ENCODE peak calls at places on chromosomes 5 and 9, in seven cellular contexts. T, I, E, N, M, U and G are unnamed samples.

GRCh38 chr9:37787059-37787458 is 2.2 kb upstream of the EXOSC3 start:
- DNase-seq in T (no peak), I (peak), E (no peak), N (no peak), M (no peak), U (no peak), G (no peak)

GRCh38 chr5:176629853-176630680 is at the start of the genes EIF4E1B and SNCB:
- DNase-seq in T (no peak), I (peak), E (peak), N (peak), M (no peak), U (peak), G (peak)

GRCh38 chr5:81606150-81606549 is 144.7 kb downstream of the SSBP2 start:
- DNase-seq in T (no peak), I (no peak), E (no peak), N (no peak), M (no peak), U (no peak), G (no peak)

GRCh38 chr9:128372188-128372641 is 1.0 kb downstream of the URM1 start:
- DNase-seq in T (no peak), I (no peak), E (no peak), N (no peak), M (no peak), U (peak), G (no peak)

GRCh38 chr5:90940227-90940995 is 381.8 kb downstream of the ADGRV1 start:
- DNase-seq in T (no peak), I (peak), E (no peak), N (peak), M (peak), U (peak), G (no peak)

GRCh38 chr9:134190232-134191121 is 26.1 kb upstream of the RNU6ATAC start:
- DNase-seq in T (no peak), I (no peak), E (no peak), N (no peak), M (no peak), U (peak), G (no peak)

GRCh38 chr5:164235176-164235914 is 729.9 kb downstream of the MAT2B start:
- DNase-seq in T (peak), I (no peak), E (no peak), N (no peak), M (peak), U (no peak), G (no peak)

GRCh38 chr5:151696470-151697061 is 9.9 kb upstream of the SPARC start:
- DNase-seq in T (peak), I (no peak), E (no peak), N (no peak), M (peak), U (peak), G (no peak)

GRCh38 chr5:34657550-34657921 is 1.4 kb downstream of the RAI14 start:
- DNase-seq in T (no peak), I (no peak), E (peak), N (no peak), M (peak), U (no peak), G (peak)

GRCh38 chr5:12772276-12772675 is 868.0 kb upstream of the CTNND2 start:
- DNase-seq in T (no peak), I (no peak), E (no peak), N (no peak), M (no peak), U (no peak), G (no peak)

GRCh38 chr9:133347515-133347984 is 381 bp downstream of the MED22 start:
- DNase-seq in T (no peak), I (peak), E (peak), N (peak), M (no peak), U (peak), G (no peak)

GRCh38 chr5:55324815-55325418 is 17.1 kb downstream of the MTREX start:
- DNase-seq in T (peak), I (no peak), E (no peak), N (no peak), M (peak), U (no peak), G (no peak)

GRCh38 chr5:95283761-95284511 is 958 bp downstream of the MCTP1 start:
- DNase-seq in T (no peak), I (peak), E (peak), N (no peak), M (peak), U (peak), G (no peak)

GRCh38 chr9:106961623-106962022 is 98.7 kb downstream of the ZNF462 start:
- DNase-seq in T (no peak), I (no peak), E (no peak), N (no peak), M (no peak), U (no peak), G (no peak)

GRCh38 chr5:5546408-5546807 is 123.9 kb downstream of the ICE1 start:
- DNase-seq in T (no peak), I (no peak), E (no peak), N (no peak), M (no peak), U (no peak), G (no peak)

GRCh38 chr5:136087961-136088871 is 44.4 kb upstream of the SMAD5 start:
- DNase-seq in T (no peak), I (no peak), E (peak), N (no peak), M (peak), U (no peak), G (no peak)

GRCh38 chr9:13113201-13113600 is 166.3 kb downstream of the MPDZ start:
- DNase-seq in T (peak), I (no peak), E (no peak), N (no peak), M (peak), U (no peak), G (no peak)

GRCh38 chr5:169344629-169345028 is 43.7 kb upstream of the SLIT3 start:
- DNase-seq in T (no peak), I (no peak), E (no peak), N (no peak), M (peak), U (no peak), G (no peak)

GRCh38 chr5:107135391-107135790 is 535.3 kb downstream of the EFNA5 start:
- DNase-seq in T (peak), I (no peak), E (peak), N (no peak), M (peak), U (no peak), G (no peak)

GRCh38 chr5:111758284-111758628 is 1.3 kb upstream of the NREP start:
- DNase-seq in T (no peak), I (no peak), E (no peak), N (no peak), M (no peak), U (no peak), G (no peak)

GRCh38 chr5:155193018-155193417 is 179.5 kb downstream of the KIF4B start:
- DNase-seq in T (no peak), I (no peak), E (no peak), N (no peak), M (no peak), U (no peak), G (no peak)
- TF ChIP-seq CTCF in T (no peak), I (no peak), E (no peak), N (no peak), M (no peak), U (no peak), G (no peak)

DNA sequence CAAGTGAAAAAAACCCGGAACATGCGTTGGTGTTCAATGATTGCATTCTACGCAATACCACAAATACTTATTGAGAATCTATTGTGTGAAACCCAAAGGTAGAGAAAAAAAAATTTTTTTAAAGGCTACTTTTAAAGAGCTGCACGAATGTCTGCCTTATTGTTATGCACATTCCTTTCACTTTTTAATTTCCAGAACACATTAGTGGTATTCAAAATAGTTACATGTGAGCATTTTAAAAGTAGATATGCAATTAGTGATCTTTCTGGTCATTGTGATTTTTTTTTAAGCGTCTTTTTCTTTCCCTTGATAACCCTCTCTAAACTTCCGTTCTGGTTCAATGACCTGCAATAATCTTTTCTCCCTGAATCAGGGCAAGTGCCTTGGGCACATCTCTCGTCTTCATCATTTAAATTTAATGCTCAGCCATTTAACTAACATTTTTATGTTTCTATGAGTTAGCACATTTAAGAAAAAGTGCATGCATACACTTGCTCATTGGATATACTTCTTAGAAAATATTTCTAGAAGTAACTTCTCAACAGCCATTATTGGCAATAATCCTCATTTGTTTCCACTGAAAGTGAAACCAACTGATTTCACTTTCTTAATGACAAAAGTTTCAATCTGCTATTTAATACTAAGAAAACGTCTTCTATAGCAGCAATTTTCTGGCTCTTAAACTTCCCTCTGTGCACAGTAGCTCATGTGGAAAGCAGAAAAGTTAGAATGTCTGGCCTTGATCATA is 80.3 kb downstream of the CDH6 start:
- DNase-seq in T (no peak), I (no peak), E (no peak), N (no peak), M (no peak), U (no peak), G (no peak)
- H3K4me3 ChIP-seq in T (no peak), I (no peak), E (peak), N (no peak), M (no peak), U (no peak), G (peak)

GRCh38 chr5:129858126-129858675 is 46.1 kb upstream of the CHSY3 start:
- DNase-seq in T (no peak), I (no peak), E (no peak), N (no peak), M (no peak), U (no peak), G (no peak)

GRCh38 chr5:129857124-129857523 is 47.1 kb upstream of the CHSY3 start:
- DNase-seq in T (no peak), I (no peak), E (no peak), N (no peak), M (no peak), U (no peak), G (no peak)

GRCh38 chr5:129856325-129856724 is 47.9 kb upstream of the CHSY3 start:
- DNase-seq in T (no peak), I (no peak), E (no peak), N (no peak), M (no peak), U (no peak), G (no peak)

GRCh38 chr5:129853588-129853987 is 50.7 kb upstream of the CHSY3 start:
- DNase-seq in T (no peak), I (no peak), E (no peak), N (no peak), M (no peak), U (no peak), G (no peak)

DNA sequence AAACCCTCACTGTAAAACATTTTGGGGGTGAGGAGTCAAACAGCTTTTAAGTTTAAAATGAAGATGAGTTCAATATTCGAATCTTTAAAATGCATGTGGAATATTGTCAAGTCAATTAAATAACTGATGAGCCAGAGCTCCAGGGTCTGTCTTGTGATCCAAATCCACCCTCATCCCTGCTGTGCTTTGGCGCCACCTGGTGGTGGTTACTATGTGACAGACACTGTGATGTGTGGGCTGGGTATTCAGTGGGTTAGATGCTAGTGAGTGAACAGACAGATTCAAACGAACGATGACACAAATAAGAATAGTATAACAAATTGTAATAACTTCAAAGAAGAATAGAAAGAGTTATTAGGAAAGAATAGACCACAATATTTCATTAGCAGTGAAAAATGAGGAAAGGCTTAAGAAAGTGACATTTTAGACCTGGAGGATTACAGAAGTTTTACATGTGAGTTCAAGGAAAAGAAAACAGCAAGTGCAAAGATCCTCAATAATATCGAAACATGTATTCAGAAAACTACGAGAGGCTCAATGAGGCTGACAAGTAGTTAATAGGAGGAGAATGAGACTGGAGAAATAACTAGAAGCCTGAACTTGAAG is 51.4 kb upstream of the CHSY3 start:
- DNase-seq in T (peak), I (peak), E (peak), N (peak), M (peak), U (peak), G (peak)
- TF ChIP-seq CTCF in T (peak), I (peak), E (peak), N (peak), M (peak), U (peak), G (peak)

GRCh38 chr9:108056083-108056804 is 566.7 kb upstream of the KLF4 start:
- DNase-seq in T (no peak), I (no peak), E (no peak), N (no peak), M (peak), U (no peak), G (no peak)

GRCh38 chr9:108060165-108060564 is 570.6 kb upstream of the KLF4 start:
- DNase-seq in T (no peak), I (no peak), E (no peak), N (no peak), M (no peak), U (no peak), G (no peak)

GRCh38 chr9:108058137-108058779 is 568.7 kb upstream of the KLF4 start:
- DNase-seq in T (no peak), I (no peak), E (no peak), N (no peak), M (no peak), U (no peak), G (no peak)

GRCh38 chr9:108057421-108058136 is 568.0 kb upstream of the KLF4 start:
- DNase-seq in T (peak), I (no peak), E (peak), N (no peak), M (peak), U (no peak), G (no peak)

DNA sequence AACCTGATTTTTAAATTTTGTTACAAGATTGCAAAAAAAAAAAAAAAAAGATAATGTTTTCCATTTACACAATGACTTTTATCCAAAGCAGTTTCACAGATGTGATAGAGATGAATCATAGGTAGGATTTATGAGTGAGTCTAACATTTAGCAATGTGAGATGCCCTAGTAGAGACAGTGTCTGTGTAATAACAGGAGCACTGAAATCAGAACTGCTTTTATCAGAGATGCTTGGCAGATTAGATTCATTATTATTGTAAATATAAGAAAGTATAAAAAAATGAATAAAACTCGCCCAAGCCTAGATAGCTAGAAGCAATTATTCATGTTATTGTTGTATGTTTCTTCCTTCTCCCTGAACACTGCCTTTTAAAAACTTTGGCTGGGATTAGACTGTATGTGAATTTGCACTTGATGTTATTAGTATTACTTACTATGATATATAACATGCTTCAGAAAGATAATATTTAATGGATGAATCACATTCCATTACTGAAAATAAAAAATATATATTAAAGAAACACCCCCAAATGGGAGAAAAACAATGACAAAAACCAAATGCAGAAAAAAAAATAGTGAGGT is 567.3 kb upstream of the KLF4 start:
- DNase-seq in T (peak), I (no peak), E (no peak), N (no peak), M (peak), U (no peak), G (no peak)
- H3K4me3 ChIP-seq in T (no peak), I (no peak), E (peak), N (no peak), M (peak), U (no peak), G (peak)

DNA sequence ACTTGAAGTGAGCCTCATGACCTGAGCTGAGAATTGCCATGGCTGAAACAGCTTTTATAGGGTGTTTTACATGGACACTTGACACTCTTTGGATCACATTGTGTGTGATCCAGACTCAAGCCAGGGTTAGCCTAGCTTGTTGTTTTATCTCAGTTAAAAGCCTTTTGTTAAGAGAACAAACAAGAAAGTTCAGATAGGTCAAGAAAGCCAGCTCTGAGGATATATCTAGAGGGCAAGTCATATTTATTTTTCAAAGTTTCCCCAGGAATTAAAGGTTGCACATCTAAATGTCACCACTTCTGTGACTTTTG is 134.6 kb downstream of the C9orf152 start:
- DNase-seq in T (no peak), I (no peak), E (no peak), N (no peak), M (no peak), U (no peak), G (no peak)
- TF ChIP-seq CTCF in T (no peak), I (no peak), E (no peak), N (no peak), M (no peak), U (no peak), G (no peak)

DNA sequence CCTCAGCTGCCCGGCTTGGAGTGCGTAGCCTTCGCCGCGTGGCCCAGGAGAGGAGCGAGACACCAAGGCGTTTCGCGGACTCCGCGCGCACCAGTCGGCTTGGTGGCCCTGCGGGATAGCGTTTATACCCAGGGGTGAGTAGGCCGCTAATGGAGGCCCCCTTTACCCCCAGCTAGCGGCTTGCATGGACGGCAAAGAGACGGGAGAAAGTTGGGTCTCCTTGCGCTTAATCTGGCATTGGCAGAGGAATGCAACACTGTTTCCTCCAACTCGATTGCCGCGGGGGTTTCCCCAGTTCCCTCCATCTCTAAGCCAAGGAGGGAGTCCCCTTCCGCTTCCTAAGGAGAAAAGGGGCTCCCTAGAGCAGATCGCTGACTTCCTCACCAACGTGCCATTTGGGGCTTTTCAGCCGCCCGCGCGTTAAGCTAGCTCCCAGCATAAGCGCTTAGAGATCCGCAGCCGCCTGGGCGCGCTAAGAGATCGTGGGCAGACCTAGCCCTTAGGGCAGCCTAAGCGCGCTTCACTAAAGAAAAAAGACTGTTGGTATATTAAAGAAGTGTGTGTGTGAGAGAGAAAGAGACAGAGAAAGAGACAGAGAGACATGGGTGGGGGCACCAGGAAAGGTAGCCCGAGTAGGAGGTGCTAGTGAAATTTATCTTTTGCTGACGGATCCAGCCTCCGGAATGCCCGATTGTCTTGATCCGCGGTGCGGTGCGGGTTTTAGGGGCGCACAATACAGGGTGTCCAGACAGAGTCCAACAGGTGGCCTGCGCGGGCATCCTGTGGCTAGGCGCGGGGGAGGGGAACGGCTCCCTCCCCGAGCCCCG is 597.9 kb upstream of the SGCD start:
- DNase-seq in T (no peak), I (no peak), E (no peak), N (no peak), M (peak), U (no peak), G (peak)
- H3K4me3 ChIP-seq in T (peak), I (no peak), E (no peak), N (no peak), M (peak), U (no peak), G (no peak)

GRCh38 chr5:180315762-180316212 is 23.9 kb upstream of the MAPK9 start:
- DNase-seq in T (peak), I (peak), E (peak), N (peak), M (no peak), U (peak), G (no peak)
- TF ChIP-seq CTCF in T (peak), I (peak), E (peak), N (peak), M (peak), U (peak), G (peak)

GRCh38 chr5:159478950-159479349 is 148.7 kb upstream of the IL12B start:
- DNase-seq in T (no peak), I (no peak), E (no peak), N (no peak), M (no peak), U (no peak), G (no peak)
- H3K4me3 ChIP-seq in T (no peak), I (no peak), E (no peak), N (no peak), M (no peak), U (no peak), G (no peak)

GRCh38 chr9:2066312-2067273 is 51.4 kb downstream of the SMARCA2 start:
- DNase-seq in T (no peak), I (no peak), E (no peak), N (no peak), M (peak), U (no peak), G (no peak)
- TF ChIP-seq CTCF in T (peak), I (peak), E (no peak), N (peak), M (peak), U (no peak), G (peak)